ENCODE peak calls at places on chromosomes 4 and X, in nine cellular contexts. E, G, T, D, X, Z, P, C and F are unnamed samples.

GRCh38 chrX:41600266-41600665 is 88.5 kb upstream of the GPR34 start:
- DNase-seq in E (no peak), G (no peak), T (no peak), D (no peak), X (no peak), Z (no peak), P (no peak), C (no peak), F (no peak)

GRCh38 chr4:38820329-38821061 is 15.9 kb upstream of the TLR1 start:
- DNase-seq in E (no peak), G (no peak), T (no peak), D (no peak), X (no peak), Z (no peak), P (no peak), C (no peak), F (no peak)

GRCh38 chrX:45628041-45628440 is 427.4 kb upstream of the DIPK2B start:
- DNase-seq in E (no peak), G (no peak), T (no peak), D (no peak), X (peak), Z (no peak), P (no peak), C (no peak), F (no peak)

GRCh38 chr4:89661490-89661889 is 175.5 kb downstream of the SNCA start:
- DNase-seq in E (no peak), G (peak), T (no peak), D (no peak), X (peak), Z (no peak), P (peak), C (no peak), F (no peak)

GRCh38 chr4:87551361-87551760 is 22.2 kb upstream of the SPARCL1 start:
- DNase-seq in E (no peak), G (no peak), T (no peak), D (no peak), X (no peak), Z (no peak), P (no peak), C (no peak), F (no peak)

GRCh38 chr4:66766557-66766956 is 778.7 kb downstream of the CENPC start:
- DNase-seq in E (no peak), G (no peak), T (no peak), D (no peak), X (no peak), Z (no peak), P (no peak), C (no peak), F (no peak)

GRCh38 chr4:146335763-146336412 is 121.5 kb downstream of the REELD1 start:
- DNase-seq in E (no peak), G (no peak), T (no peak), D (no peak), X (peak), Z (no peak), P (peak), C (no peak), F (no peak)

GRCh38 chrX:30364229-30364628 is 55.0 kb upstream of the NR0B1 start:
- DNase-seq in E (no peak), G (no peak), T (no peak), D (no peak), X (no peak), Z (no peak), P (no peak), C (no peak), F (no peak)

GRCh38 chr4:72970756-72971155 is 98.8 kb downstream of the COX18 start:
- DNase-seq in E (no peak), G (no peak), T (no peak), D (no peak), X (no peak), Z (no peak), P (no peak), C (no peak), F (no peak)

GRCh38 chr4:37453361-37454262 is 209.1 kb downstream of the NWD2 start:
- DNase-seq in E (peak), G (peak), T (peak), D (peak), X (no peak), Z (peak), P (peak), C (peak), F (no peak)

GRCh38 chrX:132480581-132481203 is 8.1 kb downstream of the MBNL3 start:
- DNase-seq in E (no peak), G (no peak), T (peak), D (no peak), X (peak), Z (no peak), P (peak), C (no peak), F (peak)

GRCh38 chr4:158169931-158170690 is 2.7 kb downstream of the GASK1B start:
- DNase-seq in E (no peak), G (no peak), T (no peak), D (no peak), X (peak), Z (no peak), P (no peak), C (no peak), F (no peak)

GRCh38 chr4:99334880-99335279 is 13.7 kb upstream of the ADH1B start:
- DNase-seq in E (no peak), G (no peak), T (no peak), D (no peak), X (no peak), Z (no peak), P (no peak), C (no peak), F (no peak)

GRCh38 chrX:22742174-22742573 is 257.6 kb upstream of the DDX53 start:
- DNase-seq in E (no peak), G (no peak), T (no peak), D (no peak), X (peak), Z (no peak), P (peak), C (no peak), F (no peak)

GRCh38 chrX:23524467-23524866 is 142.8 kb upstream of the PRDX4 start:
- DNase-seq in E (no peak), G (no peak), T (no peak), D (no peak), X (no peak), Z (no peak), P (no peak), C (no peak), F (no peak)

GRCh38 chr4:125833-126232 is 1.5 kb downstream of the ZNF718 start:
- DNase-seq in E (no peak), G (no peak), T (no peak), D (no peak), X (no peak), Z (no peak), P (no peak), C (no peak), F (no peak)

GRCh38 chr4:34850983-34851382 is 1393.3 kb downstream of the ARAP2 start:
- DNase-seq in E (no peak), G (no peak), T (no peak), D (no peak), X (peak), Z (no peak), P (peak), C (no peak), F (no peak)

GRCh38 chr4:75025432-75025831 is 92.5 kb downstream of the PARM1 start:
- DNase-seq in E (no peak), G (no peak), T (no peak), D (no peak), X (no peak), Z (no peak), P (no peak), C (no peak), F (no peak)

GRCh38 chrX:51893931-51894696 is 691 bp downstream of the MAGED1 start:
- DNase-seq in E (no peak), G (peak), T (no peak), D (no peak), X (peak), Z (no peak), P (peak), C (no peak), F (no peak)

GRCh38 chrX:43745938-43746721 is 90.0 kb downstream of the MAOA start:
- DNase-seq in E (no peak), G (no peak), T (no peak), D (no peak), X (peak), Z (no peak), P (no peak), C (no peak), F (no peak)

GRCh38 chrX:3461824-3462508 is 115.5 kb upstream of the MXRA5 start:
- DNase-seq in E (no peak), G (no peak), T (no peak), D (no peak), X (peak), Z (no peak), P (no peak), C (no peak), F (no peak)

GRCh38 chrX:150696836-150697235 is 3.6 kb downstream of the MTMR1 start:
- DNase-seq in E (no peak), G (no peak), T (no peak), D (no peak), X (no peak), Z (no peak), P (no peak), C (no peak), F (no peak)

GRCh38 chr4:8745036-8745827 is 126.4 kb downstream of the HMX1 start:
- DNase-seq in E (no peak), G (no peak), T (no peak), D (no peak), X (no peak), Z (no peak), P (no peak), C (no peak), F (no peak)

GRCh38 chrX:44843318-44843702 is 511 bp upstream of the DUSP21 start:
- DNase-seq in E (no peak), G (no peak), T (no peak), D (no peak), X (no peak), Z (no peak), P (peak), C (no peak), F (no peak)

GRCh38 chr4:123444298-123444731 is 47.7 kb downstream of the SPRY1 start:
- DNase-seq in E (no peak), G (no peak), T (no peak), D (no peak), X (peak), Z (no peak), P (no peak), C (no peak), F (peak)

GRCh38 chr4:114038762-114039392 is 59.4 kb upstream of the ARSJ start:
- DNase-seq in E (no peak), G (no peak), T (no peak), D (no peak), X (no peak), Z (no peak), P (no peak), C (no peak), F (no peak)

GRCh38 chr4:7987148-7987989 is 47.7 kb upstream of the AFAP1 start:
- DNase-seq in E (peak), G (peak), T (peak), D (peak), X (peak), Z (no peak), P (peak), C (peak), F (peak)

GRCh38 chr4:129926936-129927335 is 831.0 kb downstream of the C4orf33 start:
- DNase-seq in E (no peak), G (no peak), T (no peak), D (no peak), X (peak), Z (no peak), P (no peak), C (no peak), F (peak)